ENCODE peak calls at places on chromosomes 12 and 14, in nine cellular contexts. P is natural killer cell, N is astrocyte of the spinal cord, L is left ventricle myocardium superior, O is WTC11, J is GM13977, G is T-cell, E is Calu3, X is AG20443. D is an unnamed sample.

GRCh38 chr14:88612981-88613380 is 50.1 kb downstream of the ZC3H14 start:
- DNase-seq in P (no peak), N (no peak), L (no peak), O (no peak), J (no peak), G (no peak), E (no peak), X (no peak), D (no peak)

GRCh38 chr14:70009961-70010360 is 130.7 kb downstream of the SMOC1 start:
- DNase-seq in P (no peak), N (no peak), L (peak), O (no peak), J (no peak), G (no peak), E (no peak), X (no peak), D (no peak)

GRCh38 chr12:49827351-49828099 is 688 bp downstream of the NCKAP5L start:
- DNase-seq in P (no peak), N (peak), L (peak), O (peak), J (peak), G (peak), E (peak), X (peak), D (peak)

GRCh38 chr14:74634964-74635363 is 22.9 kb upstream of the LTBP2 start:
- DNase-seq in P (no peak), N (no peak), L (peak), O (no peak), J (no peak), G (no peak), E (no peak), X (no peak), D (no peak)

GRCh38 chr12:48823281-48823680 is 5.0 kb downstream of the CACNB3 start:
- DNase-seq in P (no peak), N (no peak), L (no peak), O (no peak), J (no peak), G (no peak), E (no peak), X (no peak), D (no peak)

GRCh38 chr12:67827820-67828383 is 161.3 kb upstream of the IFNG-AS1 start:
- DNase-seq in P (no peak), N (peak), L (no peak), O (no peak), J (peak), G (no peak), E (peak), X (peak), D (no peak)

GRCh38 chr12:47805417-47805816 is 14.3 kb downstream of the HDAC7 start:
- DNase-seq in P (no peak), N (peak), L (peak), O (no peak), J (no peak), G (no peak), E (no peak), X (no peak), D (no peak)

GRCh38 chr12:47238665-47239064 is 158.9 kb upstream of the AMIGO2 start:
- DNase-seq in P (no peak), N (peak), L (no peak), O (no peak), J (no peak), G (no peak), E (no peak), X (no peak), D (no peak)